ENCODE peak calls at places on chromosomes 6 and 20, in seven cellular contexts. One of them, this sample, is unnamed.

GRCh38 chr20:58889334-58890072 is 37.0 kb downstream of the GNAS start:
- DNase-seq in neural progenitor cell: peak; percentile 61
- DNase-seq in K562: no peak
- DNase-seq in tibial nerve: no peak
- DNase-seq in CD8-positive, alpha-beta T cell: peak; percentile 16
- DNase-seq in left ventricle myocardium inferior: no peak
- DNase-seq in brain microvascular endothelial cell: no peak
- DNase-seq in this sample: no peak

GRCh38 chr6:10595731-10596664 is 74.8 kb downstream of the GCNT2 start:
- DNase-seq in neural progenitor cell: no peak
- DNase-seq in K562: no peak
- DNase-seq in tibial nerve: no peak
- DNase-seq in CD8-positive, alpha-beta T cell: no peak
- DNase-seq in left ventricle myocardium inferior: no peak
- DNase-seq in brain microvascular endothelial cell: peak; percentile 11
- DNase-seq in this sample: no peak

GRCh38 chr6:75219213-75219612 is 13.4 kb upstream of the COL12A1 start:
- DNase-seq in neural progenitor cell: no peak
- DNase-seq in K562: no peak
- DNase-seq in tibial nerve: no peak
- DNase-seq in CD8-positive, alpha-beta T cell: no peak
- DNase-seq in left ventricle myocardium inferior: no peak
- DNase-seq in brain microvascular endothelial cell: no peak
- DNase-seq in this sample: no peak

GRCh38 chr20:37727957-37728634 is 34.3 kb downstream of the CTNNBL1 start:
- DNase-seq in neural progenitor cell: no peak
- DNase-seq in K562: no peak
- DNase-seq in tibial nerve: no peak
- DNase-seq in CD8-positive, alpha-beta T cell: no peak
- DNase-seq in left ventricle myocardium inferior: no peak
- DNase-seq in brain microvascular endothelial cell: no peak
- DNase-seq in this sample: no peak

GRCh38 chr6:15997751-15998388 is 131.0 kb upstream of the MYLIP start:
- DNase-seq in neural progenitor cell: no peak
- DNase-seq in K562: no peak
- DNase-seq in tibial nerve: no peak
- DNase-seq in CD8-positive, alpha-beta T cell: no peak
- DNase-seq in left ventricle myocardium inferior: no peak
- DNase-seq in brain microvascular endothelial cell: no peak
- DNase-seq in this sample: no peak

GRCh38 chr6:158818580-158819212 is 472 bp downstream of the EZR start:
- DNase-seq in neural progenitor cell: peak; percentile 81
- DNase-seq in K562: peak; percentile 63
- DNase-seq in tibial nerve: no peak
- DNase-seq in CD8-positive, alpha-beta T cell: peak; percentile 66
- DNase-seq in left ventricle myocardium inferior: peak; percentile 55
- DNase-seq in brain microvascular endothelial cell: peak; percentile 63
- DNase-seq in this sample: no peak

GRCh38 chr6:106666290-106667021 is 37.1 kb downstream of the QRSL1 start:
- DNase-seq in neural progenitor cell: peak; percentile 1
- DNase-seq in K562: no peak
- DNase-seq in tibial nerve: no peak
- DNase-seq in CD8-positive, alpha-beta T cell: no peak
- DNase-seq in left ventricle myocardium inferior: no peak
- DNase-seq in brain microvascular endothelial cell: no peak
- DNase-seq in this sample: no peak

GRCh38 chr6:34383651-34384304 is 8.7 kb downstream of the NUDT3 start:
- DNase-seq in neural progenitor cell: no peak
- DNase-seq in K562: no peak
- DNase-seq in tibial nerve: no peak
- DNase-seq in CD8-positive, alpha-beta T cell: no peak
- DNase-seq in left ventricle myocardium inferior: no peak
- DNase-seq in brain microvascular endothelial cell: no peak
- DNase-seq in this sample: no peak

GRCh38 chr6:70636589-70636988 is 31.1 kb upstream of the SMAP1 start:
- DNase-seq in neural progenitor cell: no peak
- DNase-seq in K562: no peak
- DNase-seq in tibial nerve: no peak
- DNase-seq in CD8-positive, alpha-beta T cell: no peak
- DNase-seq in left ventricle myocardium inferior: no peak
- DNase-seq in brain microvascular endothelial cell: no peak
- DNase-seq in this sample: no peak

GRCh38 chr20:4999788-5000187 is 1.5 kb downstream of the SLC23A2 start:
- DNase-seq in neural progenitor cell: no peak
- DNase-seq in K562: no peak
- DNase-seq in tibial nerve: no peak
- DNase-seq in CD8-positive, alpha-beta T cell: no peak
- DNase-seq in left ventricle myocardium inferior: no peak
- DNase-seq in brain microvascular endothelial cell: no peak
- DNase-seq in this sample: no peak
- H3K27ac ChIP-seq in neural progenitor cell: no peak overlapping the region
- H3K27ac ChIP-seq in K562: no peak overlapping the region
- H3K27ac ChIP-seq in tibial nerve: peak overlapping the region; percentile 81
- H3K27ac ChIP-seq in CD8-positive, alpha-beta T cell: no peak overlapping the region
- H3K27ac ChIP-seq in left ventricle myocardium inferior: no peak overlapping the region
- H3K27ac ChIP-seq in brain microvascular endothelial cell: no peak overlapping the region
- H3K27ac ChIP-seq in this sample: no peak overlapping the region

DNA sequence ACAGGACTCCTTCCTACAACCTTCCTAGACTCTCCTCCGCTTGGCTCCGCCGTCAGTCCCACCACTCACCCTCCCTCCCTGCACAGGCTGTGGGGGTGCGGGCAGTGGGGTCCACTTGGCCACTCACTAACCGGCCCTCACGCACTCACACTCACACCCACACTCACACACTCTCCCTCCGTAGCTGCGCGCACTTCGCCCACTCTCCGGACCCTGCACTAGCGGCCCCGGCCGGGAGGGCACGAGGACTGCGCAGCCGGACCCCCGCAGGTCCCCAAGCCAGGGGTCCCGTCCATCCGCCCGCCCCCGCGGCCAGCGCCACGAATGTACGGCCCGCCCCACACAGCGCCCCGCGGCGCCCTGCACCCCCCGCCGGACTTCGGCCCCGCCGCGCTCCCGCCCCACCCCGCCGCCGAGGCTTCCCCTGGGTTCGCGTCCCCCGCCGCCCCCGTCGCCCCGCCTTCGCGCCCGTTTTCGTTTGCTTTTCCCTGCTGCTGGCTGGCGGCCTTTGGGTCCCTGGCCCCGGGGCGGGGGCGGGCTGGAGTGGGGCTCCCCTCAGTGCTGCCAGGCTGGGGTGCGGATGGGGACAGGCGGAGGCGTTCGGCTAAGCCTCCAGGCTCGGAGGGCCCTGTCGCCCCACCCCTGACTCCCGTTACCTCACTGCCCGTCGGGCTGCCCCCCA is 23.0 kb upstream of the SLC22A7 start:
- DNase-seq in neural progenitor cell: peak; percentile 49
- DNase-seq in K562: no peak
- DNase-seq in tibial nerve: no peak
- DNase-seq in CD8-positive, alpha-beta T cell: peak; percentile 41
- DNase-seq in left ventricle myocardium inferior: no peak
- DNase-seq in brain microvascular endothelial cell: no peak
- DNase-seq in this sample: no peak
- H3K27me3 ChIP-seq in neural progenitor cell: peaks cover 46% of the 10 kb centered on the region
- H3K27me3 ChIP-seq in K562: peaks cover 73% of the 10 kb centered on the region
- H3K27me3 ChIP-seq in tibial nerve: peaks cover 55% of the 10 kb centered on the region
- H3K27me3 ChIP-seq in CD8-positive, alpha-beta T cell: no peaks in the 10 kb centered on the region
- H3K27me3 ChIP-seq in left ventricle myocardium inferior: peaks cover 55% of the 10 kb centered on the region
- H3K27me3 ChIP-seq in brain microvascular endothelial cell: peaks cover 39% of the 10 kb centered on the region
- H3K27me3 ChIP-seq in this sample: peaks cover 53% of the 10 kb centered on the region

DNA sequence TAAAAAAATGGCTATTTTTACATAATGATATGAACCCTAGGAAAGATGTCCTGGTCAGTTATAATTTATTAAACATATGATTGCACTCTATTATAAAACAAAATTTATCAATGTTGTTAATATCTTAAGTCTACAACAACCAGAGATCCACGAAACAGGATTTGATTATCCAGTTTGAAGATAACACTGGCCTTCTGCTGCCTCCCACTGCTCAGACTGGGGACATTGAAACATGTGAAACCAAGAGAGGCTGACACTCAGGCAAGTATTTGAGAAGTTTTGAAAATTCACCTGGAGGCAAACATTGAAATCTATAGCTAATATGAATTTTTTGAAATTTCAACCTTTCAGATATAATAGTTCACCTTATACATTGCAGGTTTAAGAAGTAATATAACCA is 219.3 kb upstream of the HSF2 start:
- DNase-seq in neural progenitor cell: peak; percentile 19
- DNase-seq in K562: no peak
- DNase-seq in tibial nerve: no peak
- DNase-seq in CD8-positive, alpha-beta T cell: no peak
- DNase-seq in left ventricle myocardium inferior: no peak
- DNase-seq in brain microvascular endothelial cell: no peak
- DNase-seq in this sample: no peak
- TF ChIP-seq CTCF in neural progenitor cell: peak; percentile 48
- TF ChIP-seq CTCF in K562: no peak
- TF ChIP-seq CTCF in tibial nerve: no peak
- TF ChIP-seq CTCF in CD8-positive, alpha-beta T cell: no peak
- TF ChIP-seq CTCF in left ventricle myocardium inferior: peak; percentile 38
- TF ChIP-seq CTCF in brain microvascular endothelial cell: peak; percentile 49
- TF ChIP-seq CTCF in this sample: peak; percentile 40

DNA sequence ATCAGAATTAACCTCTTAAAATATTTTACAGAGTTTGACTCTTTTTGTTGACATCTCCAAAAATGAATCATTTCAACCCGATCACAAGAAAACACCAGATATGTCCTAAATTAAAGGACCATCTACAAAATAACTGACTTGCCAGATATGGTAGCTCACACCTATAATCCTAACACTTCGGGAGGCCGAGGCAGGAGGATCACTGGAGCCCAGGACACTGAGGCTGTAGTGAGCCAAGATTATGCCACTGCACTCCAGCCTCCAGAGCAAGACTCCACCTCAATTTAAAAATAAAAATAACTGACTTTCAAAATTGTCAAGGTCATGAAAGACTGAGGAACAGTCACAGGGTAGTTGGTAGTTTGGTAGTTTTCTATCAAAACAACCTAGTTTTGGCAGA is 34.9 kb downstream of the DCDC2 start:
- DNase-seq in neural progenitor cell: no peak
- DNase-seq in K562: no peak
- DNase-seq in tibial nerve: no peak
- DNase-seq in CD8-positive, alpha-beta T cell: no peak
- DNase-seq in left ventricle myocardium inferior: no peak
- DNase-seq in brain microvascular endothelial cell: no peak
- DNase-seq in this sample: no peak
- H3K27ac ChIP-seq in neural progenitor cell: no peak overlapping the region
- H3K27ac ChIP-seq in K562: no peak overlapping the region
- H3K27ac ChIP-seq in tibial nerve: no peak overlapping the region
- H3K27ac ChIP-seq in CD8-positive, alpha-beta T cell: no peak overlapping the region
- H3K27ac ChIP-seq in left ventricle myocardium inferior: no peak overlapping the region
- H3K27ac ChIP-seq in brain microvascular endothelial cell: no peak overlapping the region
- H3K27ac ChIP-seq in this sample: no peak overlapping the region

DNA sequence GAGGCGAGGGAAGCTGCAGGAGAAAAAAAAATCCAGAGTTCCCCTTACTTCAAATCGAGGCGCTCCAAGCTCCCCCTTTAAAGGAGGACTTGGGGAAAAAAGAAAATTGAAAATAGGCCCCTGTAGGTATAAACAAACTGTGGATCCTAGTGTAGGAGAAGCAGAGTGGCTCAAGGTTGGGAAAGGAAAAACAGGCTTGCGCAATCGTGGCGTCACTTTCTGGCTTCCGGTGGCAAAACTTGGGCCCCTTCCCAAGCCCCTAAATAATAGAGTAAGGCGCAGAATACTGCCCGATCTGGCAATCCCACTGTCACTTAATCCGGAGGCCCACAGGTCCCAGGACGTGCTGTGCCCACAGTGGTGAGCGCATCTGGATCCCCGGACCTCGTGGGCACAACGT is 8.0 kb downstream of the PAX1 start:
- DNase-seq in neural progenitor cell: no peak
- DNase-seq in K562: no peak
- DNase-seq in tibial nerve: no peak
- DNase-seq in CD8-positive, alpha-beta T cell: no peak
- DNase-seq in left ventricle myocardium inferior: no peak
- DNase-seq in brain microvascular endothelial cell: no peak
- DNase-seq in this sample: no peak
- H3K27me3 ChIP-seq in neural progenitor cell: peaks cover 100% of the 10 kb centered on the region
- H3K27me3 ChIP-seq in K562: peaks cover 26% of the 10 kb centered on the region
- H3K27me3 ChIP-seq in tibial nerve: peaks cover 93% of the 10 kb centered on the region
- H3K27me3 ChIP-seq in CD8-positive, alpha-beta T cell: no peaks in the 10 kb centered on the region
- H3K27me3 ChIP-seq in left ventricle myocardium inferior: peaks cover 99% of the 10 kb centered on the region
- H3K27me3 ChIP-seq in brain microvascular endothelial cell: peaks cover 48% of the 10 kb centered on the region
- H3K27me3 ChIP-seq in this sample: peaks cover 22% of the 10 kb centered on the region

DNA sequence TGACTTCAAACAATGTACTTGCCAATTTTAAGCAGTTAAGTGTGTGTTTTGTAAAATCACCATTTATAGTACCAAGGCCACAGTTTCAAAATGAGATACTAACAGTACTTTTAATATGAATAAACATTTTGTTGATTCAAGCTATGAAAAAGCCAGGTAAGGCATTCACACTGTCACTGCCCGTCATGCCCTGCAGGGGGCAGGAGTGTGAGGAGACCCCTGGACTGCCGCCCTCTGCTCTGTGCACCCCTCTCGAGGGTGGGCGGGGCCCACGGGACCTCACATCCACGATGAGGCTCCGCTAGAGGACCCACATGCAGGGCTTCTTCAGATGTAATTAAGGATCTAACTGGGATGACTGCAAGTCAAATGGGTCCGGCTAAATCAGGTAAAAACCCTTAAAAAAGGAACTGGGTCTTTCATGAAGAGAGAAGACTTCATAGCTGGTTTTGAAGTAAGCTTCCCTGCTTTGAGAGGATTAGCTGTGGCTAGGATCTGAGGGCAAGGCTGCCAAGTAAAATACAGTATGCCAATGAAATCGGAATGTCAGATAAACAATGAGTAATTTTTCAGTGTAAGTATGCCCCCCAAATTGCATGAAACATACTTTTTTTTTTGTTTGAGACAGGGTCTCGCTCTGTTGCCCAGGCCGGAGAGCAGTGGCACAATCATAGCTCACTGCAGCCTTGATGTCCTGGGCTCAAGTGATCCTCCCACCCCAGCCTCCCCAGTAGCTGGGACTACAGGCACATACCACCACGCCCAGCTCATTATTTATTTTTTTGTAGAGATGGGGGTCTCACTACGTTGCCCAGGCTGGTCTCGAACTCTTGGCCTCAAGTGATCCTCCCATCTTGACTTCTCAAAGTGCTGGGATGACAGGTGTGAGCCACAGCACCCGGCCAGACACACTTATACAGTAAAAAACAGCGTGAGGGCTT is 18.7 kb downstream of the DIDO1 start:
- DNase-seq in neural progenitor cell: peak; percentile 63
- DNase-seq in K562: peak; percentile 42
- DNase-seq in tibial nerve: no peak
- DNase-seq in CD8-positive, alpha-beta T cell: peak; percentile 60
- DNase-seq in left ventricle myocardium inferior: no peak
- DNase-seq in brain microvascular endothelial cell: no peak
- DNase-seq in this sample: no peak
- TF ChIP-seq CTCF in neural progenitor cell: peak; percentile 64
- TF ChIP-seq CTCF in K562: peak; percentile 52
- TF ChIP-seq CTCF in tibial nerve: no peak
- TF ChIP-seq CTCF in CD8-positive, alpha-beta T cell: peak; percentile 70
- TF ChIP-seq CTCF in left ventricle myocardium inferior: peak; percentile 48
- TF ChIP-seq CTCF in brain microvascular endothelial cell: peak; percentile 71
- TF ChIP-seq CTCF in this sample: peak; percentile 43

This sample was measured in AG04450.